ENCODE peak calls at places on chromosomes 2 and 18, in seven cellular contexts. E is heart right ventricle; R is CD8-positive, alpha-beta memory T cell; U is breast epithelium; A is tibial artery; Q is uterus; S is CD4-positive, alpha-beta memory T cell. O is an unnamed sample.

GRCh38 chr18:13300029-13300428 is 81.5 kb downstream of the LDLRAD4 start:
- DNase-seq in S (no peak), E (no peak), Q (no peak), R (no peak), U (no peak), A (no peak), O (no peak)

GRCh38 chr2:32947076-32947483 is 327 bp downstream of the LTBP1 start:
- DNase-seq in Q (no peak), U (no peak), A (no peak), E (peak; percentile 28), S (no peak), R (no peak), O (no peak)

GRCh38 chr2:41853427-41854191 is 194.2 kb upstream of the PKDCC start:
- DNase-seq in E (no peak), U (no peak), Q (peak; percentile 69), R (no peak), S (no peak), A (no peak), O (no peak)

GRCh38 chr2:120239488-120240287 is 13.0 kb upstream of the RALB start:
- DNase-seq in R (no peak), Q (peak; percentile 79), S (no peak), E (no peak), U (no peak), A (peak; percentile 53), O (no peak)

GRCh38 chr2:1509271-1509995 is 96.2 kb downstream of the TPO start:
- DNase-seq in A (no peak), S (peak; percentile 67), U (peak; percentile 20), R (peak; percentile 32), E (no peak), Q (peak; percentile 21), O (no peak)

GRCh38 chr2:235616846-235617245 is 123.0 kb downstream of the AGAP1 start:
- DNase-seq in A (no peak), R (no peak), S (no peak), U (no peak), E (no peak), Q (no peak), O (no peak)

GRCh38 chr2:187985923-187986322 is 305.8 kb upstream of the GULP1 start:
- DNase-seq in U (no peak), S (no peak), Q (no peak), A (no peak), R (no peak), E (no peak), O (no peak)

GRCh38 chr2:46072146-46072820 is 224.9 kb upstream of the EPAS1 start:
- DNase-seq in S (no peak), Q (no peak), U (no peak), A (no peak), R (no peak), E (no peak), O (no peak)

GRCh38 chr2:239195318-239195871 is 205.4 kb downstream of the HDAC4 start:
- DNase-seq in U (no peak), E (no peak), A (no peak), Q (peak; percentile 14), S (no peak), R (no peak), O (no peak)

GRCh38 chr2:223260681-223261080 is 208.7 kb downstream of the KCNE4 start:
- DNase-seq in S (no peak), Q (no peak), R (no peak), A (no peak), U (no peak), E (no peak), O (no peak)

GRCh38 chr18:62621546-62621945 is 93.8 kb upstream of the PHLPP1 start:
- DNase-seq in S (no peak), U (no peak), Q (peak; percentile 53), R (no peak), E (peak; percentile 61), A (no peak), O (no peak)

GRCh38 chr2:95389256-95390119 is 13.0 kb upstream of the FAHD2A start:
- DNase-seq in S (peak; percentile 19), U (peak; percentile 67), Q (peak; percentile 41), E (peak; percentile 68), A (no peak), R (no peak), O (peak; percentile 36)

GRCh38 chr18:39751161-39751560 is 2185.6 kb upstream of the CELF4 start:
- DNase-seq in U (no peak), R (no peak), A (no peak), S (no peak), E (no peak), Q (no peak), O (no peak)

DNA sequence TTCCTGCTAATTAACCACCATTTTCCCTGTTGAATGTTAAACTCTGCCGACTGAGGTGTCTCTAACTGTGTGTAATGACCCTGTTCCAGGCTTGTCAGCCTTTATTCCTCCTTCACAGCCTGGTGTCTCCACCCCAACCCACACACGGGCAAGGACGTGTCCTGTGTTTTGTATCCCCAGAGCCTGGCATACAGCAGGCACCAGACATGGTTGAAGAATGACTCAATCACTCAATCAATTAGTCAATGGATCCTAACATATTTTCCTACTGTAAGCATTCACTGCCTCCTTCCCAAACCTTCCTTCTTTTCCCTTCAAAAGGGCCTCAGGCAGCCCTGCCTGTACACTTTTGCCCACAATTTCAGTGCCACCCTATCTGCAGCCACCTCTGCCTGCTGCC is 2.7 kb upstream of the TNS1 start:
- DNase-seq in A (no peak), R (no peak), E (no peak), U (no peak), S (no peak), Q (no peak), O (no peak)
- H3K27ac ChIP-seq in A (peak overlapping the region; percentile 80), R (no peak overlapping the region), E (peak overlapping the region; percentile 80), U (peak overlapping the region; percentile 77), S (no peak overlapping the region), Q (peak overlapping the region; percentile 86), O (no peak overlapping the region)

DNA sequence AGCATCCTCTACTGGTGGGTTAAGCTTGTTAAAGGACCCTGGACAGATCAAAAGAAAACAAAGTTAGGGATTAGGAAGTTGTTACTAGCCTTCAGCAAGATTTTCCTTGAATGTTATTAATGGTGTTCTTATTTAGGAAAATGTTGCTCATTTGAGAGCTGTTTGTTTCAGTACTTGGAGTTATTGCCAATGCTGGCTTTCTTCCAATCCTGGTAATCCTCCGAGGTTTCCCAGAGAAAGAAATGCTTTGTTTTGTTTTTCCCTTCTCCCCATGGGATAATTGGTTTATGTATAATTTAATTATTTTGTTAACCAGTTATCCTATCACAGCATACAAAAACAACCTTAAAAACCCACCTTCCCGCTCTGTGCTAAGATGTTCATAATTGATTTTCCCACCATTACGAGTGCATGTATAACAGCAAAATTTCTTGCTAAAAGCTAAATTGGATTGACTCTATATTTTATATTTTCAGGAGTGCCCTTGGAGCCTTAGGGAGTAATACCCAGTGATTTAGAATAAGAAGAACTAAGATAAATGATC is 79.8 kb downstream of the MGAT5 start:
- DNase-seq in A (no peak), E (no peak), R (no peak), U (no peak), S (no peak), Q (no peak), O (no peak)
- H3K27ac ChIP-seq in A (no peak overlapping the region), E (peak overlapping the region; percentile 24), R (no peak overlapping the region), U (no peak overlapping the region), S (no peak overlapping the region), Q (peak overlapping the region; percentile 46), O (no peak overlapping the region)

GRCh38 chr2:158477202-158477601 is 20.4 kb downstream of the PKP4 start:
- DNase-seq in S (peak; percentile 30), R (no peak), E (no peak), U (no peak), Q (no peak), A (no peak), O (no peak)
- H3K27ac ChIP-seq in S (no peak overlapping the region), R (no peak overlapping the region), E (peak overlapping the region; percentile 46), U (peak overlapping the region; percentile 41), Q (no peak overlapping the region), A (peak overlapping the region; percentile 8), O (no peak overlapping the region)

DNA sequence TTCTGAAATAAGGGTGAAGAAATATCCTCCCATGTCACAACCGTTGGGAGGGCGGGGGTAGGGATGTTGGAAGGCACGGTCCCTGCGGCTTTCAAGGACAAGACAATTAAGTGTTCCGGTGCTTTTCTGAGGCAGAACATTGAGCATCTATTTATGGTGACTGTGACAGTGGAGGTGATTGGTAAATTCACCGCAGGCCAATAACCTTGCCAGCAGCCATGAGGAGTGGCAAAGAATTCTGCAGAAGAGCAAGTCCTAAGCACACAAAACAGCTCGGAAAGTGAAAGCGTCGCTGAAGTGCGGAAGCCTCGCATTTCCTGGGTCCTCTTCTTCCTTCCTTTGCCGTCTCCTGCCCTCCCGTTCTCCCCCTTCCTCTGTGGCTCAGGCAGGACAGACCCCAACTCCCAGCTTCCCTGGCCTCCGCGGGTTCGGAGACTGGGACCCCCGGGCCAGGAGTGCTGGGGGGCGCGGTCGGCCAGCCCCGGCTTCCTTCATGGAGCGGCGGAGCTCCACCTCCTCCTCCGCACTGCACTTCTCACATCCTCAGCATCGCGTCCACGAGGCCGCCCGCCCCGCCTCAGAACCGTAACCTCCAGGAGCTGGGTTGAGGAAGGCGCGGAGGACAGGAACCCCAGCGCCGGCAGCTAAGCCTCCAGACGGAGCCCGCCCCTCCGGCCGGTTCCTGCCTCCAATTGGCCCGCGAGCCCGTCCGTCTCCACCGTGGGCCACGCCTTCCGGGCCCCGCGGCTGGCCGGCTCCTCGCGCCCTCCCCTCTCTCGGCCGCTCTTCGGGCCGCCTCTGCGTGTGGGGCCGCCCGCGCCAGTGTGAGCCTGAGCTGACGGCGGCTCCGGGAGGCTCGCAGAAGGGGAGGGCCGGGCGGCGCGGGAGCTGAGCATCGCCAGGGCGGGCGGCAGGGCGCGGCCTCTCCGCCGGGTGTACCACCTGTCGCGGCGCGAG is at the start of gene ME2:
- DNase-seq in R (peak; percentile 85), U (peak; percentile 90), S (peak; percentile 87), E (peak; percentile 93), A (peak; percentile 90), Q (peak; percentile 89), O (peak; percentile 97)
- H3K27ac ChIP-seq in R (peak within 1 kb of the TSS; percentile 85), U (peak within 1 kb of the TSS; percentile 96), S (peak within 1 kb of the TSS; percentile 88), E (peak within 1 kb of the TSS; percentile 85), A (peak within 1 kb of the TSS; percentile 87), Q (peak within 1 kb of the TSS; percentile 88), O (peak within 1 kb of the TSS; percentile 99)

O was measured in HL-60.